ENCODE peak calls at places on chromosome 9, in four cellular contexts. One of them, this sample, is unnamed.

GRCh38 chr9:134644715-134645606 is 3.4 kb downstream of the COL5A1 start:
- DNase-seq in fibroblast of lung: peak; percentile 100
- DNase-seq in endothelial cell of umbilical vein: peak; percentile 95
- DNase-seq in IMR-90: peak; percentile 99
- DNase-seq in this sample: peak; percentile 98

GRCh38 chr9:6959275-6960000 is 201.7 kb downstream of the KDM4C start:
- DNase-seq in fibroblast of lung: no peak
- DNase-seq in endothelial cell of umbilical vein: peak; percentile 38
- DNase-seq in IMR-90: no peak
- DNase-seq in this sample: no peak

GRCh38 chr9:124300312-124300711 is 42.6 kb downstream of the NEK6 start:
- DNase-seq in fibroblast of lung: no peak
- DNase-seq in endothelial cell of umbilical vein: no peak
- DNase-seq in IMR-90: no peak
- DNase-seq in this sample: no peak

GRCh38 chr9:133521122-133522072 is 3.4 kb downstream of the MYMK start:
- DNase-seq in fibroblast of lung: no peak
- DNase-seq in endothelial cell of umbilical vein: no peak
- DNase-seq in IMR-90: no peak
- DNase-seq in this sample: no peak

GRCh38 chr9:121598167-121599000 is 53.0 kb upstream of the DAB2IP start:
- DNase-seq in fibroblast of lung: peak; percentile 81
- DNase-seq in endothelial cell of umbilical vein: no peak
- DNase-seq in IMR-90: peak; percentile 86
- DNase-seq in this sample: peak; percentile 80

GRCh38 chr9:19373527-19373926 is 6.5 kb downstream of the RPS6 start:
- DNase-seq in fibroblast of lung: no peak
- DNase-seq in endothelial cell of umbilical vein: no peak
- DNase-seq in IMR-90: no peak
- DNase-seq in this sample: no peak

GRCh38 chr9:89436963-89437625 is 60.8 kb downstream of the SEMA4D start:
- DNase-seq in fibroblast of lung: no peak
- DNase-seq in endothelial cell of umbilical vein: no peak
- DNase-seq in IMR-90: no peak
- DNase-seq in this sample: no peak

GRCh38 chr9:84140535-84141101 is 160.0 kb downstream of the RMI1 start:
- DNase-seq in fibroblast of lung: peak; percentile 43
- DNase-seq in endothelial cell of umbilical vein: no peak
- DNase-seq in IMR-90: peak; percentile 18
- DNase-seq in this sample: peak; percentile 8

GRCh38 chr9:21764736-21765245 is 37.6 kb upstream of the MTAP start:
- DNase-seq in fibroblast of lung: no peak
- DNase-seq in endothelial cell of umbilical vein: no peak
- DNase-seq in IMR-90: no peak
- DNase-seq in this sample: no peak

GRCh38 chr9:123395276-123396006 is 39.4 kb downstream of the CRB2 start:
- DNase-seq in fibroblast of lung: no peak
- DNase-seq in endothelial cell of umbilical vein: no peak
- DNase-seq in IMR-90: no peak
- DNase-seq in this sample: no peak

GRCh38 chr9:129278391-129279237 is 100.6 kb upstream of the IER5L start:
- DNase-seq in fibroblast of lung: no peak
- DNase-seq in endothelial cell of umbilical vein: no peak
- DNase-seq in IMR-90: no peak
- DNase-seq in this sample: peak; percentile 19

GRCh38 chr9:93678199-93679019 is 102.0 kb downstream of the PHF2 start:
- DNase-seq in fibroblast of lung: no peak
- DNase-seq in endothelial cell of umbilical vein: no peak
- DNase-seq in IMR-90: no peak
- DNase-seq in this sample: no peak

GRCh38 chr9:87590996-87591395 is 93.3 kb downstream of the DAPK1 start:
- DNase-seq in fibroblast of lung: no peak
- DNase-seq in endothelial cell of umbilical vein: no peak
- DNase-seq in IMR-90: no peak
- DNase-seq in this sample: no peak

GRCh38 chr9:91315191-91315590 is 46.5 kb downstream of the AUH start:
- DNase-seq in fibroblast of lung: no peak
- DNase-seq in endothelial cell of umbilical vein: no peak
- DNase-seq in IMR-90: no peak
- DNase-seq in this sample: no peak

GRCh38 chr9:99259231-99259918 is 37.3 kb downstream of the SEC61B start:
- DNase-seq in fibroblast of lung: peak; percentile 45
- DNase-seq in endothelial cell of umbilical vein: peak; percentile 24
- DNase-seq in IMR-90: no peak
- DNase-seq in this sample: peak; percentile 20

GRCh38 chr9:91177661-91178280 is 183.9 kb downstream of the AUH start:
- DNase-seq in fibroblast of lung: peak; percentile 66
- DNase-seq in endothelial cell of umbilical vein: no peak
- DNase-seq in IMR-90: peak; percentile 65
- DNase-seq in this sample: peak; percentile 84

GRCh38 chr9:4491621-4491975 is 1.3 kb downstream of the SLC1A1 start:
- DNase-seq in fibroblast of lung: no peak
- DNase-seq in endothelial cell of umbilical vein: no peak
- DNase-seq in IMR-90: no peak
- DNase-seq in this sample: no peak

GRCh38 chr9:4366649-4367330 is 66.9 kb upstream of the GLIS3 start:
- DNase-seq in fibroblast of lung: peak; percentile 54
- DNase-seq in endothelial cell of umbilical vein: peak; percentile 53
- DNase-seq in IMR-90: peak; percentile 54
- DNase-seq in this sample: peak; percentile 40

GRCh38 chr9:123784513-123784912 is 145.4 kb downstream of the DENND1A start:
- DNase-seq in fibroblast of lung: peak; percentile 92
- DNase-seq in endothelial cell of umbilical vein: no peak
- DNase-seq in IMR-90: peak; percentile 91
- DNase-seq in this sample: peak; percentile 70

GRCh38 chr9:18122156-18122555 is 351.8 kb upstream of the ADAMTSL1 start:
- DNase-seq in fibroblast of lung: peak; percentile 12
- DNase-seq in endothelial cell of umbilical vein: peak; percentile 26
- DNase-seq in IMR-90: peak; percentile 18
- DNase-seq in this sample: peak; percentile 3

GRCh38 chr9:99560561-99560960 is 261.1 kb upstream of the NR4A3 start:
- DNase-seq in fibroblast of lung: no peak
- DNase-seq in endothelial cell of umbilical vein: no peak
- DNase-seq in IMR-90: no peak
- DNase-seq in this sample: no peak

DNA sequence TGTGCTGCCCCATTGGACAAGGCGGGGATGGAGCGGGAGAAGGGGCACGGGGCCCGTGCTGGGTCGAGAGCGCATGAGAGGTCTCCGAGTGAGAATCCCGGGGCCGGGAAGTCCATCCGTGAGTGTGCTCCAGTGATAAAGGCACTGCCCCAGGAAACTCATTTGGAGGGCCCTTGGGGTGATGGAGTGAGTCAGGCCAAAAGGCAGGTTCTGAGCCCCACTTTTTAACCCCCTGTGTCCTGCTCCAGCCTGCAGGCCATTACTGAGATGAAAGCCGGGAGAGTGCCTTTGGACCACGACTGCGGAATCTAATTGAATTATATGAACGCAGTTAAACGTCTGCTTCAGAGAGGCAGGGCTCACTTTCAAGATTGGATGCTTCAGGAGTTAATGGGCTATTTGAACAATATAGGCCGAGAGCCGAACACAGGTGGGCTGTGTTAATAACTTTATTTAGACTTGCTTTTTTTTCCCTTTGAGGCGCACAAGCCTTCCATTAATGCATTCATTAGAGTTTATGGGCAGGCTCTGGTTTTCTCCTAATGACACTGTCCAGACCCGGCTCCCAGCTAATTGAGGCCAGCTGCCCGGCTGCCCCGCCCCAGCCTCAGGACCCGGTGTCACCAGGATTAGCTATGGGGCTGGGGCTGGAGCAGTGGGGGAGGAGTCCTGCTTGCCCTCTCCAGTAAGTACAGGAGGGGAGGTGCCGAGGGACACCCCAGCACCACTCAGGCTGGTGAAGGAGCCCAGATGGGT is 79.1 kb upstream of the LMX1B start:
- DNase-seq in fibroblast of lung: no peak
- DNase-seq in endothelial cell of umbilical vein: no peak
- DNase-seq in IMR-90: no peak
- DNase-seq in this sample: no peak
- H3K9ac ChIP-seq in fibroblast of lung: no peak overlapping the region
- H3K9ac ChIP-seq in endothelial cell of umbilical vein: no peak overlapping the region
- H3K9ac ChIP-seq in IMR-90: no peak overlapping the region
- H3K9ac ChIP-seq in this sample: no peak overlapping the region

GRCh38 chr9:128274245-128274644 is 1.6 kb downstream of the GOLGA2 start:
- DNase-seq in fibroblast of lung: no peak
- DNase-seq in endothelial cell of umbilical vein: no peak
- DNase-seq in IMR-90: no peak
- DNase-seq in this sample: no peak
- H3K9ac ChIP-seq in fibroblast of lung: no peak overlapping the region
- H3K9ac ChIP-seq in endothelial cell of umbilical vein: no peak overlapping the region
- H3K9ac ChIP-seq in IMR-90: peak overlapping the region; percentile 34
- H3K9ac ChIP-seq in this sample: peak overlapping the region; percentile 100

GRCh38 chr9:114515528-114515927 is 10.3 kb upstream of the WHRN start:
- DNase-seq in fibroblast of lung: no peak
- DNase-seq in endothelial cell of umbilical vein: no peak
- DNase-seq in IMR-90: no peak
- DNase-seq in this sample: no peak

GRCh38 chr9:114518120-114518519 is 12.8 kb upstream of the WHRN start:
- DNase-seq in fibroblast of lung: no peak
- DNase-seq in endothelial cell of umbilical vein: no peak
- DNase-seq in IMR-90: no peak
- DNase-seq in this sample: no peak

GRCh38 chr9:114521846-114522245 is 16.6 kb upstream of the WHRN start:
- DNase-seq in fibroblast of lung: no peak
- DNase-seq in endothelial cell of umbilical vein: no peak
- DNase-seq in IMR-90: peak; percentile 21
- DNase-seq in this sample: peak; percentile 39

GRCh38 chr9:114516913-114517312 is 11.6 kb upstream of the WHRN start:
- DNase-seq in fibroblast of lung: peak; percentile 22
- DNase-seq in endothelial cell of umbilical vein: no peak
- DNase-seq in IMR-90: peak; percentile 61
- DNase-seq in this sample: peak; percentile 90

GRCh38 chr9:114518599-114519022 is 13.3 kb upstream of the WHRN start:
- DNase-seq in fibroblast of lung: no peak
- DNase-seq in endothelial cell of umbilical vein: no peak
- DNase-seq in IMR-90: no peak
- DNase-seq in this sample: no peak
- H3K9ac ChIP-seq in fibroblast of lung: no peak overlapping the region
- H3K9ac ChIP-seq in endothelial cell of umbilical vein: no peak overlapping the region
- H3K9ac ChIP-seq in IMR-90: no peak overlapping the region
- H3K9ac ChIP-seq in this sample: no peak overlapping the region

GRCh38 chr9:81622471-81623245 is 66.7 kb downstream of the TLE1 start:
- DNase-seq in fibroblast of lung: no peak
- DNase-seq in endothelial cell of umbilical vein: no peak
- DNase-seq in IMR-90: no peak
- DNase-seq in this sample: no peak
- H3K9ac ChIP-seq in fibroblast of lung: no peak overlapping the region
- H3K9ac ChIP-seq in endothelial cell of umbilical vein: no peak overlapping the region
- H3K9ac ChIP-seq in IMR-90: no peak overlapping the region
- H3K9ac ChIP-seq in this sample: no peak overlapping the region

GRCh38 chr9:15837079-15837679 is 284.3 kb downstream of the CCDC171 start:
- DNase-seq in fibroblast of lung: peak; percentile 74
- DNase-seq in endothelial cell of umbilical vein: peak; percentile 50
- DNase-seq in IMR-90: peak; percentile 65
- DNase-seq in this sample: peak; percentile 25
- H3K9ac ChIP-seq in fibroblast of lung: no peak overlapping the region
- H3K9ac ChIP-seq in endothelial cell of umbilical vein: no peak overlapping the region
- H3K9ac ChIP-seq in IMR-90: no peak overlapping the region
- H3K9ac ChIP-seq in this sample: no peak overlapping the region

This sample was measured in astrocyte.